ENCODE peak calls at places on chromosomes 4 and X, in eight cellular contexts. H is transverse colon, Y is uterus, U is stomach, C is HCT116, J is esophagus squamous epithelium, E is Peyer's patch, F is adrenal gland. W is an unnamed sample.
A peak's percentile ranks its signal among the peaks of the same experiment; 100 is the strongest.

GRCh38 chrX:91039777-91040176 is 394.9 kb upstream of the PABPC5 start:
- DNase-seq in H (no peak), Y (no peak), U (no peak), C (no peak), J (no peak), E (no peak), F (no peak), W (no peak)

GRCh38 chrX:97399400-97399799 is 515.7 kb downstream of the RPA4 start:
- DNase-seq in H (no peak), Y (no peak), U (no peak), C (no peak), J (no peak), E (no peak), F (no peak), W (no peak)

GRCh38 chr4:77818077-77818666 is 996 bp downstream of the CNOT6L start:
- DNase-seq in H (peak; percentile 82), Y (peak; percentile 61), U (peak; percentile 76), C (peak; percentile 60), J (peak; percentile 1), E (peak; percentile 76), F (peak; percentile 68), W (peak; percentile 11)

GRCh38 chrX:129145898-129146297 is 377.4 kb downstream of the SMARCA1 start:
- DNase-seq in H (no peak), Y (no peak), U (no peak), C (no peak), J (no peak), E (no peak), F (no peak), W (no peak)

GRCh38 chrX:48472225-48472624 is 2.2 kb upstream of the SLC38A5 start:
- DNase-seq in H (no peak), Y (no peak), U (no peak), C (no peak), J (no peak), E (no peak), F (no peak), W (no peak)

GRCh38 chr4:8940792-8941491 is 69.3 kb upstream of the HMX1 start:
- DNase-seq in H (no peak), Y (no peak), U (no peak), C (no peak), J (no peak), E (no peak), F (no peak), W (no peak)

GRCh38 chr4:43132010-43132582 is 239.6 kb downstream of the GRXCR1 start:
- DNase-seq in H (peak; percentile 31), Y (peak; percentile 23), U (peak; percentile 81), C (peak; percentile 8), J (no peak), E (no peak), F (peak; percentile 53), W (peak; percentile 1)

GRCh38 chr4:37628977-37629609 is 57.1 kb downstream of the RELL1 start:
- DNase-seq in H (no peak), Y (peak; percentile 54), U (peak; percentile 33), C (peak; percentile 59), J (no peak), E (no peak), F (peak; percentile 25), W (no peak)

GRCh38 chr4:155777971-155778710 is 19.3 kb downstream of the GUCY1B1 start:
- DNase-seq in H (no peak), Y (no peak), U (no peak), C (no peak), J (no peak), E (no peak), F (no peak), W (no peak)

GRCh38 chr4:120723105-120723504 is 199.4 kb downstream of the PRDM5 start:
- DNase-seq in H (no peak), Y (no peak), U (no peak), C (no peak), J (no peak), E (no peak), F (no peak), W (no peak)

DNA sequence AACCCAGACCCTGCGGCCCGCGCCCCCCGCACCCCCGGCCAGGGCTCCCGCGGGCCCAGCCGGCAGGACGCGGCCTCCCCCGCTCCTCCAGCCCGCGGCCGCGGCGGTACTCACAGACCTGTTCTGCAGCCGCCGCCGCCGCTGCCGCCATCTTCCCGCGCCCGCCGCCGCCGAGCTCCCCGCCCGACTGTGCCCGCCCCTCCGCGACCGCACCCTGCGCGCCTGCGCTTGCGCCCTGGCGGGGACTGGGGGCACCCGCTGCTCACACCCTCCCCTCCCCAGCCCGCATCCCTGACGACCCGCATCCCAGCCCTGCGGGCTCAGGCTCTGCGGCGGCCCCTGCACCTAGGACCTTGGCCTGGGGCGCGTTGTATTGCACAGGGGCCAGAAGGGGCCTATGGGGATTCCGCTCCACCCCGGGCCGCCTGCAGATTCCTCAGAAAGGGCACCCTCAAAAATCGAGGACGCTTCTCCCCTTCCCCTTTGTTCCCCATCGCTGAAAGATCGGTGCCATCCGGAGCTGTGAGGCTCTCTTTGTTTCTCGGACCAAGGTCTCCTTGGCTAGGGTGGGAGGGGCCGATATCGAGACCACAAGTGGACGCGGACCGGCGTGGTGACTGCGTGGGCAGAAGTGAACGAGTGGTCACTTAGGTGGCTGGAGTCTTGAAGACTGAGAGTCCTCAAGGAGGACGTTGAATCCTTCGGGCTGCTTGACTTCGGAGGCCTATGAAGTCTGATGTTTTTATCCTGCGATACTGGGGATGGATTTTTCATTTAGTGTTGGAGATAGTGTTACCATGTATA is at the start of gene SGCB:
- DNase-seq in H (peak; percentile 68), Y (peak; percentile 45), U (peak; percentile 60), C (no peak), J (peak; percentile 7), E (peak; percentile 46), F (peak; percentile 66), W (peak; percentile 65)
- TF ChIP-seq POLR2A in H (no peak), Y (peak; percentile 12), U (no peak), C (no peak), J (no peak), E (no peak), F (peak; percentile 16), W (peak; percentile 51)

DNA sequence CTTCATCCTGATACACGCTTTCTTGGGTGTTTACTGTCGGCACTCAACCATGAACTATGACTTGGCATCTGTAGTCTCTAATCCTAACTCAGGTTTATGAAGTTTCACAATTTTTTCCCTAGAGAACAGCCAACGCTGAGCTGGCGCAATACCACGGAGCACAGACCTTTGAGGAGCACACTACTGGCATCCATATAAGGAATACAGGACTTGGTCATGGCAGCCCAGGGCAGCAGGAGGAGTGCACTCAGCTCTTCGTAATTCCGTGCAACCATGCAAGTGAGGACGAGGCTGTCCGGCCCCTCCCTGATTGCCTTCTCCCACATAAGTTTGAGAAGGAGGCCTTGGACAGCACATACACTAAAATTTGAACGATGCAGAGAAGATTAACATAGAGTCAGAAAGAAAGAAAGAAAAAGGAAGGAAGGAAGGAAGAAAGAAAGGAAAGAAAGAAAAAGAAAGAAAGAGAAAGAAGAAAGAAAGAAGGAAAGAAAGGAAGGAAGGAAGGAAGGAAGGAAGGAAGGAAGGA is 41.0 kb upstream of the PDLIM5 start:
- DNase-seq in H (peak; percentile 10), Y (peak; percentile 91), U (no peak), C (no peak), J (no peak), E (no peak), F (no peak), W (no peak)
- TF ChIP-seq POLR2A in H (no peak), Y (no peak), U (no peak), C (no peak), J (no peak), E (no peak), F (no peak), W (no peak)

DNA sequence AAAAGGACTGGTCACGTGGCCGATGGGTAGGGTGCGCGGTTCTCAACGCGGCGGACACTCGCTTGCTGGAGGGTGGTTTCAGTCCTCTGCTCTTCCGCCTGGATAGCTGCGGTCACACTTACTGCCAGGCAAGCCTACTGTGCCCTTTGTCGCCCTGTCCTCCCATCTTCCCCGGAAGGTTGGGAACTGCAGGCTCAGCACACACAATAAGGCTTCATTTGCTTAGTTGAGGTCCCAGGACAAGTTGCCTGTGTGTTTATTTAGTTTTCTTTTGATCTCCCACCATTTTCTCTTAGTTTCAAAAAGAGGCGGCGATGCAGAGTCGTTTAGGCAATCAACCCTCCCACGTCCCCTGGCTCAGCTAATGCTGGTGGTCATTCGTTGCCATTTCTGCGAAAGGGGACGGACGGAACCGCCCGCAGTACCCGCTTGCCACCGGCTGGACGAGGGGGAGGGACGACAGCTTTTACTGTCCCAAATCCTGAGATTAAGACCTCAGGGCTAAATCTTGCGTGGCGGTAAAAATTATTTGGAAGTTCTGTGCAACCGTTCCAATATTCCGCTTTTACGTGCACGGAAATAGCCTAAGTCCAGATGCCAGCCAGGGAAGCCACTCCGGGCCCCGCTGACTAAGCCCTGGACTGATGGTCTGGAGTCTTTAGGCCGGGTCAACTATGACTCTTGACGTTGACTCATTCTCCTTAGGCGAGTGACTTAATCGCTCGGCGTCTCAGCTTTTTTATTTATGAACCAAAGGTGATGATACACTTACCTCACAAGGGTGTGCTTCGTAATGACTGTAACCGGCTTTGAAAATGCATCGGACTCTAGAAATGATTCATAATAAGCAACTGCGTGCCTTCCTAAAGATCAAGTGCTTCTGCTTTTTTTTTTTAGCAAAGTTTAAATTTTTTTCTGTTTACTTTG is 671 bp upstream of the EIF4E start:
- DNase-seq in H (peak; percentile 75), Y (peak; percentile 82), U (peak; percentile 71), C (peak; percentile 94), J (no peak), E (peak; percentile 53), F (peak; percentile 78), W (peak; percentile 30)
- TF ChIP-seq POLR2A in H (peak; percentile 89), Y (peak; percentile 21), U (peak; percentile 45), C (peak; percentile 69), J (no peak), E (peak; percentile 75), F (peak; percentile 63), W (peak; percentile 76)

DNA sequence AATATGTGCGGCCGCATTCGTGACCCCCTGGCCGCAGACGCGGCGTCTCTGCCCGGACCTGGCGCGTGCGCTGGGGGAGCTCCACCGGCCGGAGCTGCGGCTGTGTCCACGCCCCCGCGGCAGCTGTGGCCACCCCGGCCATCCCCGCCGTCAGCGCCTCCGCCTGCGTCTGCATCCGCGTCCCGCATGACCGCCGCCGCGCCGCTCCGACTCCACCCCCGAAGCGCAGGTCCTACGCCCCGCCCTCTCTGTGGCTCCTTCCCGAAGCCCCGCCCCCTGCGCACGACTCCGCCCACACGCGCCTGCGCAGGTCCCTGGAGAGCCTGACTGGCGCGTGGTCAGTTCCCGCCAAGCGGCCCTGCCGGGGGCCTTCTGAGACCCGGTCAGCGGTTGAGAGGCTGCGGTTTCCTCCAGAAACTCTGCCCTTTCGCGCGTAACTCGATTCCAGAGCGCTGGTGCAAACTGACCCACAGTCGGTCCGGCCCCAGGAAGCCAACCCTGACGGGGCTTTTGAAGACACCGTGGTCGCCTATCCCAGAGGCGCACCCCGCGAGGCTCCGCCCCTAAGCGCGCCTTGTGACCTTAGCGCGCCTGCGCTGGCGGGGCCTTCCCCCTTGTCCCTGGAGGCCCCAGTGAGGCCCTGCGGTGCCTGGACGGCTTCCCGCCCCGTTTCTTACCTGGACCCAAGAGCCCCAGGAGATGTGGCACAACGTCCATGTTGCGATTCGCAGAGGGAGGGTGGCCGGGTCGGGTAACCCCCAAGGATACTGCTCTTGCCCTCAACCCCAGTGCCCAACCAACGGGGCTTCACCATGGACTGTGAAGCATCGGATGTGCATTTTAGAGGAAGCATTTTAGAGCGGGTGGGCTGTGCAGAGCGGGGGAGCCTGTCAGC is at the start of gene LAGE3:
- DNase-seq in H (peak; percentile 96), Y (peak; percentile 91), U (peak; percentile 95), C (peak; percentile 69), J (peak; percentile 42), E (peak; percentile 91), F (peak; percentile 96), W (peak; percentile 92)
- TF ChIP-seq POLR2A in H (peak; percentile 59), Y (peak; percentile 52), U (no peak), C (peak; percentile 45), J (no peak), E (peak; percentile 54), F (no peak), W (peak; percentile 63)